ENCODE peak calls at places on chromosomes 6 and 20, in six cellular contexts. U, E, D, C, I and F are unnamed samples.

GRCh38 chr6:43954311-43955131 is 172.7 kb downstream of the MRPL14 start:
- DNase-seq in U (no peak), E (peak), D (no peak), C (no peak), I (no peak), F (no peak)

GRCh38 chr6:89443658-89444057 is 10.7 kb downstream of the ANKRD6 start:
- DNase-seq in U (no peak), E (no peak), D (no peak), C (no peak), I (no peak), F (no peak)

GRCh38 chr20:51750037-51750769 is 18.0 kb downstream of the ATP9A start:
- DNase-seq in U (peak), E (no peak), D (no peak), C (no peak), I (no peak), F (no peak)

GRCh38 chr20:38161412-38161774 is 3.7 kb downstream of the TGM2 start:
- DNase-seq in U (no peak), E (no peak), D (no peak), C (no peak), I (no peak), F (no peak)

GRCh38 chr6:166460473-166461437 is 78.0 kb upstream of the MPC1 start:
- DNase-seq in U (no peak), E (no peak), D (no peak), C (no peak), I (no peak), F (no peak)

GRCh38 chr6:6006428-6007310 is at the start of gene NRN1:
- DNase-seq in U (no peak), E (peak), D (no peak), C (no peak), I (no peak), F (no peak)

GRCh38 chr6:116764961-116765841 is at the start of gene FAM162B:
- DNase-seq in U (peak), E (peak), D (peak), C (no peak), I (no peak), F (no peak)

GRCh38 chr6:134925800-134926199 is 24.1 kb downstream of the ALDH8A1 start:
- DNase-seq in U (no peak), E (no peak), D (no peak), C (no peak), I (no peak), F (no peak)

GRCh38 chr6:41504526-41505021 is 41.6 kb upstream of the FOXP4 start:
- DNase-seq in U (no peak), E (no peak), D (no peak), C (no peak), I (no peak), F (no peak)

GRCh38 chr6:134007077-134007476 is 45.3 kb downstream of the SLC2A12 start:
- DNase-seq in U (no peak), E (no peak), D (no peak), C (no peak), I (no peak), F (no peak)

GRCh38 chr6:148501178-148501590 is 158.5 kb downstream of the SASH1 start:
- DNase-seq in U (no peak), E (no peak), D (no peak), C (no peak), I (no peak), F (no peak)

GRCh38 chr6:131058236-131058635 is 4.8 kb downstream of the EPB41L2 start:
- DNase-seq in U (no peak), E (no peak), D (no peak), C (no peak), I (no peak), F (no peak)

GRCh38 chr20:39264506-39265172 is 302.5 kb downstream of the DHX35 start:
- DNase-seq in U (peak), E (peak), D (peak), C (peak), I (no peak), F (peak)

GRCh38 chr20:52761867-52762266 is 210.3 kb upstream of the TSHZ2 start:
- DNase-seq in U (no peak), E (no peak), D (no peak), C (no peak), I (no peak), F (no peak)

GRCh38 chr20:31572701-31573554 is 32.2 kb upstream of the ID1 start:
- DNase-seq in U (peak), E (peak), D (peak), C (peak), I (peak), F (peak)
- TF ChIP-seq POLR2A in U (peak), E (peak), D (no peak), C (peak), I (peak), F (peak)

GRCh38 chr6:112539355-112539754 is 192.2 kb downstream of the RFPL4B start:
- DNase-seq in U (no peak), E (no peak), D (no peak), C (no peak), I (no peak), F (no peak)
- TF ChIP-seq POLR2AphosphoS5 in U (no peak), E (no peak), D (no peak), C (no peak), I (no peak), F (no peak)

DNA sequence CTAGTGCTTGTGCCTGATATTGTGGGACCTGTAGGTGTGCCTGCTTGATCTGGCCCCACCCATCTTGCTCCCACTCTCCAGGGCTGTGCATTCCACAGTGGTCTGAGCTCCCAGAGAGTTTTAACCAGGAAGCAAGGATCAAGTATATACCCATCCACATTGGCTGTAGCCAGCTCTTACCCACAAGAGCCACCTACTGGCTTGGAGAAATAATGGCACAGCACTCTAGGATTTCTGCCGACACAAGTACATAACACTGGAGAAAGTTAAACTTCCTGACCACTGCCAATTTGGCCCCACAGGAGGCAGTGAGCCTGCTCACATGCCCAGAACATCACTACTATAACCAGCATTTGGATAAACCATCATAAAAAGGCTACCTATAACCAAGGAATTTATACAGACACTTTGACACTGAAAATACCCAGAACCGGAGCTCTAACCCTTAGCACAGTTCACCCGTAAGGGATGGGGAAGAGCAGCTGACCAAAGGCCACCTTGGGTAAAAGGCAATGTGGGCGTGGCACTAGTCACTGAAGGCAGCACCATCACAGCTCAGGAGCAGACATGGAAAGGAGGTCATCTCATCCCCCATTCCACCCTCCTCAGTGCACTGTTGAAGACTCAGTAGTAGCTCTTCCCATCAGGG is 440.4 kb downstream of the BTBD3 start:
- DNase-seq in U (no peak), E (no peak), D (no peak), C (no peak), I (no peak), F (no peak)
- TF ChIP-seq TAF1 in U (no peak), E (no peak), D (no peak), C (no peak), I (no peak), F (no peak)

DNA sequence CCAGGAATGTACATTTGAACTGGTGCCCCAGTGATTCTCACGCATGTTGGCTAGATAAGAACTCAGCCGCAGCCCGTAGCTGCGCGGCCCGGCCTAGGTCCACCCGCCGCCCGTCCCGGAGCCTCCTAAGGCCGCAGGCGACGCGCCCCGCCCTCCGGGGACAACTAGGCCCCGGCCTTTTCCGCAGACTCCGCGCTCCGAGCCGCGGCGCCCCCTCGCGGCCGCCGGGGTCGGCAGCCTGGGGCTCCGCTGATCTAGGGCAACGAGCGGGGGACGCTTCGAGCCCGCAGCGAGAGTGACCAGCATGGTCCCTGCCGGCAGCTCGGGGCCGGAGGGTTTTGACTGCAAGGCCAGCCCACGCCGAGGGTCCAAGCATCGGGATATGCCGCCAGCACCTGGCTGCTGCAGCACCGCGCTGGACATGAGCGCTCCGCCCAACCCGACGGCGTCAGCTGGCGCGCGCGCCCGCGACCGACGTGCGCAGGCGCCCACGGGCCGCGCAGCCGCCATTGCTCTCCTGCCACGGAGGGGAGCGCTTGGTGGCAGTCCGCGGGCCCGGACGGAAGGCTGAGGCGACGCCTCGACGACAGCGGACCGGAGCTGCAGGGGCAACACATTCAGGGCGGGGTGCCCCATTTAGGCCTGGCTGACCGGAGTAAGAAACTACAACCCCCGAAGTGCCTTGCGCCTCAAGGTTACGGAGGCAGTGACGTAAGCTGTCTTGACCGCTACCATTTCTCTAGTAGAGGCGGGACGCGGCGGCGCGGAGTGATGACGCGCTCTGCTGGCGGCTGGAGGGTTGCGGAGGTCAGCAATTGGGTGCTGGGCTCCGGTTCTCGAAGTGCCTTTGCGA is at the start of gene AP5S1:
- DNase-seq in U (peak), E (peak), D (peak), C (peak), I (peak), F (peak)
- TF ChIP-seq POLR2A in U (peak), E (peak), D (peak), C (peak), I (peak), F (peak)

GRCh38 chr6:16318538-16318937 is 80.2 kb downstream of the GMPR start:
- DNase-seq in U (no peak), E (no peak), D (no peak), C (no peak), I (no peak), F (no peak)
- TF ChIP-seq POLR2AphosphoS5 in U (no peak), E (no peak), D (no peak), C (no peak), I (no peak), F (no peak)